ENCODE peak calls at places on chromosomes 11 and 22, in six cellular contexts. Y, W, I, U, Z and E are unnamed samples.

GRCh38 chr11:20964985-20965384 is 295.6 kb downstream of the NELL1 start:
- DNase-seq in W (no peak), Y (no peak), I (no peak), Z (peak), U (no peak), E (no peak)

GRCh38 chr11:100574894-100575769 is 112.0 kb upstream of the ARHGAP42 start:
- DNase-seq in Z (peak), Y (no peak), U (no peak), W (peak), I (peak), E (no peak)

GRCh38 chr11:119029340-119030028 is 1.2 kb downstream of the SLC37A4 start:
- DNase-seq in Z (no peak), I (peak), U (peak), Y (peak), W (no peak), E (no peak)

GRCh38 chr11:20070459-20070858 is 89.8 kb downstream of the DBX1 start:
- DNase-seq in W (no peak), I (peak), U (no peak), Y (no peak), Z (no peak), E (no peak)

GRCh38 chr11:28195449-28195848 is 87.3 kb downstream of the METTL15 start:
- DNase-seq in Y (no peak), W (no peak), U (no peak), I (no peak), Z (no peak), E (no peak)

GRCh38 chr11:118045191-118045590 is 31.7 kb upstream of the TMPRSS4 start:
- DNase-seq in Z (no peak), U (no peak), Y (no peak), I (no peak), W (no peak), E (no peak)

GRCh38 chr11:28621648-28622215 is 513.5 kb downstream of the METTL15 start:
- DNase-seq in Z (peak), W (no peak), Y (no peak), I (no peak), U (no peak), E (no peak)

GRCh38 chr11:112023104-112023503 is 2.1 kb upstream of the DLAT start:
- DNase-seq in U (no peak), I (no peak), Y (no peak), W (peak), Z (no peak), E (peak)

GRCh38 chr22:48371391-48371790 is 1456.3 kb downstream of the BRD1 start:
- DNase-seq in Z (no peak), Y (no peak), U (no peak), W (no peak), I (no peak), E (no peak)

DNA sequence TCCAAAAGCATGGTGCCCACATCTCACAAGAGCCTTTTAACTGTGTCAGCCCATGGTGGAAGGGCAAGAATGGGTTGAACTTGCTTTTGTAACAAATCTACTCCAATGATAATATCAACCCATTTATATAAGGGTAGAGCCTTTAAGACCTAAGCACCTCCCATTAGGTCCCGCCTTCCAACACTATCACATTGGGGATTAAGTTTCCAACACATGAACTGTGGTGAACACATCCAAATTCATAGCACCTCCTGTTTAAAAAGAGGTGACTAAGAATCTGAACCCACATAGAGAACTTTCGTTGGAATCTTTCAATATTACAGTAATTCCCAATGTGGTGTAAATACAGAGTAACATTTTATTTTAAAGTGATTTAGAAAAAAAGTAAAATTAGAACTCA is 9.2 kb upstream of the CNTF start:
- DNase-seq in Y (no peak), U (no peak), Z (no peak), I (no peak), W (no peak), E (no peak)
- H3K4me2 ChIP-seq in Y (no peak), U (no peak), Z (no peak), I (no peak), W (no peak), E (no peak)

DNA sequence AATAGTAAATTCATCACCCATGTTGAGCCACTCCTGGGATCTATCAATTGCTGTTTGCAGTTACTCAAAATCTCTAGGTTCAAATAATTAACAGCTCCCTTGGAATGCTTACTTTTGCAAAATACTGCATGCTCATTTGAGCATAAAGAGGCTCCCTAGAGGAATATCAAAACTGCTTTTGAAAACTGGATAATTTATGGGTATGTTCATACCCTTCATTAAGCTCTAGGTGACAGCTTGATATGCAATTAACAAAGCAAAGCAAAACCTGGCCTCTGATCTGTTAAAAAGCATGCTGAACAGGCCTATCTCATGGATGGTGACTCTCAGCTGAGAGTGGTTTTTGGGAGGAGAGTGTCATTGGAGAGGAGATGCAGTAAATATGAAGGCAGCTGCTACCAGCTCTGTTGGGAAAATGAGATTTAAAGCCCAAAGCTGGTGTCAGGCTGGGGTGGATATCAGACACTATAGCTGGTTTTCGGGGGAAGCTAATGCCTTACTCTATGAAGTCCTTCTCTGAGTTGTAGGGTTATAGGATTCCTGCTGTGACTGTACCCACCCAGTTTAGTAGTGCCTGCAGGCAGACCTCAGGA is 110.9 kb downstream of the RASSF10 start:
- DNase-seq in U (no peak), Z (peak), W (no peak), Y (no peak), I (peak), E (no peak)
- TF ChIP-seq EZH2phosphoT487 in U (no peak), Z (no peak), W (no peak), Y (no peak), I (no peak), E (no peak)

GRCh38 chr11:124751741-124752470 is at the start of gene VSIG2:
- DNase-seq in I (no peak), U (no peak), Z (no peak), W (no peak), Y (no peak), E (no peak)
- H3K4me2 ChIP-seq in I (no peak), U (peak), Z (no peak), W (peak), Y (no peak), E (no peak)

DNA sequence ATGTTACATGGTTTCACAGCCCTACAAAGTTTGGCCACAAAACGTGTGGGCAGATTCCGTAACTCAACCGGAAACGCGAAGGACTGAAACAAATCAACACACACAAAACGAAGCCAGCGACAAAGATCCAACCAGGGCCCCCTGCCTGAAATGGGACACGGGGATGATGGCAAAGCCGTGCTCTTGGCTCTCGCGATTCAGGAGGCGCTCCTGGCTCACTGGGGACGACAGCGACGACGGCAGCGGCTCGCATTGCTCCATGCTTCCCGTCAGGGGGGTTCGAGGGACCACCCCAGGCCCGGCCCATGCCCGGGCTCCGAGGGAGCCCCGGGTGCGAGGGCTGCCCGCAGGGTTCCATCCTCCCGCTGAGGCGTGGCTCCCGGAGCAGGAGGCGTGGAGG is 4786.8 kb upstream of the OR11H1 start:
- DNase-seq in U (no peak), Y (no peak), Z (no peak), W (no peak), I (no peak), E (no peak)
- TF ChIP-seq EZH2phosphoT487 in U (no peak), Y (no peak), Z (no peak), W (no peak), I (no peak), E (no peak)

GRCh38 chr11:124896821-124897391 is 759 bp downstream of the ROBO4 start:
- DNase-seq in U (no peak), Y (no peak), W (no peak), Z (no peak), I (no peak), E (no peak)
- H3K4me2 ChIP-seq in U (no peak), Y (no peak), W (no peak), Z (peak), I (no peak), E (no peak)

DNA sequence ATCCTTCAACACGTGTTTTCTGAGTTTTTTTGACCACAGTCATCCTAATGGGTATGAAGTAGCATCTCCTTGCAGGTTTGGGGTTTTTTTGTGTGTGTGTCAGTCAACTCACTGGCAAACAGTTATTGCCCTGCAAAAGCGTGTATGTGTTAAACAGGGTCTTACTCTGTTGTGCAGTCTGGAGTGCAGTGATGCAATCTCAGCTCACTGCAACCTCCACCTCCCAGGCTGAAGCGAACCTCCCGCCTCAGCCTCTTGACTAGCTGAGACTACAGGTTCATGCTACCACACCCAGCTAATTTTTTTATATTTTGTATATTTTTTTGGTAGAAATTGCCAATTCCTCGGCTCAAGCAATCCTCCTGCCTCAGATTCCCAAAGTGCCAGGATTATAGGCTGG is 15.4 kb downstream of the CELSR1 start:
- DNase-seq in Y (no peak), Z (no peak), I (no peak), U (no peak), W (no peak), E (no peak)
- TF ChIP-seq EZH2phosphoT487 in Y (no peak), Z (no peak), I (no peak), U (no peak), W (no peak), E (no peak)